ENCODE peak calls at places on chromosomes 1 and 21, in nine cellular contexts. V, Z, G, F, Q, A, P, D and R are unnamed samples.

GRCh38 chr1:19385236-19385635 is 73.1 kb downstream of the SLC66A1 start:
- DNase-seq in G (no peak), Q (no peak), Z (no peak), A (peak), V (no peak), D (no peak), P (no peak), F (no peak), R (no peak)

GRCh38 chr21:44854664-44855446 is 18.6 kb downstream of the PTTG1IP start:
- DNase-seq in Q (peak), A (no peak), F (no peak), P (no peak), G (no peak), D (no peak), V (peak), Z (no peak), R (no peak)

GRCh38 chr1:187527346-187527745 is 698.6 kb downstream of the PLA2G4A start:
- DNase-seq in V (no peak), Q (no peak), Z (no peak), A (no peak), P (no peak), F (no peak), D (no peak), G (no peak), R (no peak)

GRCh38 chr1:19458815-19459417 is 26.4 kb downstream of the CAPZB start:
- DNase-seq in Z (no peak), Q (peak), G (peak), F (no peak), P (no peak), V (no peak), A (no peak), D (no peak), R (no peak)

GRCh38 chr1:118275716-118276115 is 90.7 kb upstream of the SPAG17 start:
- DNase-seq in Q (no peak), Z (no peak), V (no peak), P (no peak), G (no peak), A (no peak), F (no peak), D (no peak), R (no peak)

GRCh38 chr1:75932304-75932703 is at the start of gene ASB17:
- DNase-seq in D (no peak), V (no peak), A (no peak), Z (no peak), G (no peak), Q (no peak), F (no peak), P (no peak), R (no peak)

GRCh38 chr1:81878538-81878937 is 77.8 kb downstream of the ADGRL2 start:
- DNase-seq in Q (no peak), Z (no peak), F (no peak), V (no peak), D (no peak), G (no peak), P (no peak), A (no peak), R (no peak)

GRCh38 chr1:54331091-54331772 is 75.0 kb downstream of the SSBP3 start:
- DNase-seq in F (peak), V (peak), Z (no peak), A (no peak), P (no peak), G (no peak), D (no peak), Q (no peak), R (no peak)

GRCh38 chr1:25616932-25617625 is 488 bp downstream of the MAN1C1 start:
- DNase-seq in V (no peak), P (no peak), F (no peak), D (no peak), A (no peak), G (peak), Z (peak), Q (no peak), R (no peak)

GRCh38 chr1:30046751-30047150 is 676.6 kb downstream of the MATN1 start:
- DNase-seq in A (no peak), F (no peak), V (no peak), P (no peak), G (no peak), Z (no peak), Q (no peak), D (no peak), R (no peak)

GRCh38 chr1:70718086-70718630 is 307.1 kb downstream of the CTH start:
- DNase-seq in Q (no peak), F (no peak), V (no peak), P (no peak), D (peak), Z (no peak), A (no peak), G (no peak), R (no peak)

GRCh38 chr1:46171872-46172271 is 3.0 kb upstream of the TSPAN1 start:
- DNase-seq in F (no peak), Q (peak), D (no peak), P (no peak), A (peak), V (no peak), Z (no peak), G (peak), R (peak)

GRCh38 chr1:226104671-226105121 is 42.2 kb downstream of the H3-3A start:
- DNase-seq in A (no peak), D (peak), V (no peak), F (no peak), G (no peak), P (no peak), Z (no peak), Q (no peak), R (no peak)

GRCh38 chr1:223386013-223386412 is 7.2 kb upstream of the CCDC185 start:
- DNase-seq in F (no peak), A (no peak), D (no peak), V (no peak), G (no peak), Z (no peak), Q (no peak), P (no peak), R (no peak)

GRCh38 chr1:229730573-229730972 is 104.5 kb downstream of the URB2 start:
- DNase-seq in V (peak), Q (no peak), A (no peak), G (no peak), Z (no peak), F (no peak), P (no peak), D (no peak), R (no peak)

GRCh38 chr21:45334591-45335081 is 46.9 kb upstream of the POFUT2 start:
- DNase-seq in V (no peak), D (no peak), P (no peak), Z (no peak), G (peak), F (no peak), Q (no peak), A (no peak), R (no peak)

GRCh38 chr1:3712573-3713535 is 39.4 kb upstream of the CCDC27 start:
- DNase-seq in A (no peak), G (peak), P (no peak), F (no peak), V (peak), Q (no peak), Z (no peak), D (no peak), R (no peak)

GRCh38 chr1:162151900-162152829 is 82.7 kb downstream of the NOS1AP start:
- DNase-seq in P (peak), A (peak), Q (no peak), F (no peak), Z (peak), D (peak), G (no peak), V (peak), R (peak)

GRCh38 chr1:157369808-157370521 is 182.3 kb downstream of the FCRL5 start:
- DNase-seq in G (no peak), A (peak), F (peak), Q (no peak), V (peak), D (peak), Z (peak), P (peak), R (peak)

GRCh38 chr1:23216771-23217420 is 406 bp downstream of the HTR1D start:
- DNase-seq in Z (peak), F (no peak), Q (peak), P (peak), V (no peak), D (no peak), A (no peak), G (no peak), R (peak)

GRCh38 chr1:11519629-11520031 is 40.7 kb downstream of the DISP3 start:
- DNase-seq in D (no peak), Z (no peak), V (no peak), P (no peak), F (no peak), Q (no peak), G (no peak), A (no peak), R (no peak)

GRCh38 chr1:158020877-158021630 is 27.6 kb downstream of the KIRREL1 start:
- DNase-seq in V (peak), Z (no peak), P (no peak), G (no peak), Q (no peak), F (no peak), A (no peak), D (no peak), R (no peak)

GRCh38 chr21:41895643-41896493 is 16.7 kb upstream of the PRDM15 start:
- DNase-seq in V (peak), P (peak), Z (no peak), A (no peak), D (peak), F (no peak), Q (no peak), G (no peak), R (no peak)

GRCh38 chr1:165696625-165697100 is 1.7 kb downstream of the ALDH9A1 start:
- DNase-seq in Q (no peak), D (peak), V (peak), P (no peak), A (peak), G (peak), Z (no peak), F (no peak), R (no peak)

GRCh38 chr1:35808376-35809155 is 750 bp downstream of the AGO4 start:
- DNase-seq in D (peak), G (peak), Z (peak), V (peak), F (no peak), A (peak), P (peak), Q (peak), R (peak)

GRCh38 chr1:227234998-227235405 is 83.3 kb downstream of the CDC42BPA start:
- DNase-seq in Q (no peak), F (peak), Z (peak), A (peak), G (no peak), D (peak), P (no peak), V (peak), R (peak)

GRCh38 chr1:39450956-39451601 is 40.4 kb upstream of the BMP8A start:
- DNase-seq in Q (peak), A (no peak), V (no peak), P (no peak), G (no peak), Z (no peak), F (no peak), D (peak), R (no peak)

GRCh38 chr1:231626535-231626950 is at the start of gene DISC1:
- DNase-seq in F (peak), Z (peak), D (peak), Q (peak), G (peak), A (peak), P (peak), V (peak), R (peak)

GRCh38 chr1:116485976-116486375 is 84.8 kb downstream of the CD58 start:
- DNase-seq in G (no peak), P (no peak), D (peak), A (no peak), F (no peak), Z (no peak), V (no peak), Q (no peak), R (no peak)

GRCh38 chr1:226717256-226717909 is 21.7 kb downstream of the ITPKB start:
- DNase-seq in Q (no peak), Z (no peak), G (no peak), P (no peak), D (no peak), V (no peak), F (no peak), A (no peak), R (peak)

GRCh38 chr1:2641381-2642130 is 8.7 kb upstream of the MMEL1 start:
- DNase-seq in P (no peak), D (no peak), A (no peak), G (no peak), Z (peak), F (no peak), V (no peak), Q (peak), R (no peak)

GRCh38 chr1:159936284-159936904 is 9.0 kb downstream of the IGSF9 start:
- DNase-seq in G (peak), A (peak), Z (peak), V (peak), D (peak), P (peak), F (no peak), Q (peak), R (peak)

GRCh38 chr1:219385786-219386427 is 212.2 kb downstream of the LYPLAL1 start:
- DNase-seq in P (peak), V (peak), Q (no peak), F (no peak), D (peak), Z (peak), G (peak), A (no peak), R (peak)

GRCh38 chr1:112712701-112713128 is 2.4 kb downstream of the PPM1J start:
- DNase-seq in Q (no peak), F (no peak), V (no peak), A (no peak), Z (no peak), P (no peak), D (no peak), G (no peak), R (no peak)

GRCh38 chr1:167433884-167434283 is 84.4 kb downstream of the CD247 start:
- DNase-seq in P (no peak), A (no peak), G (no peak), Z (no peak), V (no peak), D (no peak), F (no peak), Q (no peak), R (no peak)

GRCh38 chr1:32969556-32969955 is 4.9 kb upstream of the RNF19B start:
- DNase-seq in V (no peak), P (no peak), Q (no peak), F (no peak), G (no peak), D (no peak), Z (no peak), A (no peak), R (no peak)

GRCh38 chr1:39183503-39184353 is 20.8 kb upstream of the MACF1 start:
- DNase-seq in P (peak), A (peak), Q (peak), V (peak), D (peak), G (peak), Z (no peak), F (no peak), R (peak)

GRCh38 chr1:3611170-3612019 is at the start of gene MEGF6:
- DNase-seq in P (no peak), V (no peak), Z (peak), D (no peak), A (peak), F (peak), Q (peak), G (peak), R (peak)